ENCODE peak calls at places on chromosomes 5 and 9, in six cellular contexts. One of them, this sample, is unnamed.

GRCh38 chr9:35691325-35691631 is 1.6 kb upstream of the TPM2 start:
- DNase-seq in GM23338: peak
- DNase-seq in PC-3: peak
- DNase-seq in neural progenitor cell: peak
- DNase-seq in GM23248: no peak
- DNase-seq in HCT116: no peak
- DNase-seq in this sample: no peak

GRCh38 chr9:137672907-137673791 is 54.3 kb downstream of the EHMT1 start:
- DNase-seq in PC-3: peak
- DNase-seq in HCT116: peak
- DNase-seq in GM23338: peak
- DNase-seq in GM23248: peak
- DNase-seq in neural progenitor cell: peak
- DNase-seq in this sample: peak

GRCh38 chr5:122400961-122401360 is 88.9 kb downstream of the SNCAIP start:
- DNase-seq in GM23338: no peak
- DNase-seq in neural progenitor cell: peak
- DNase-seq in GM23248: no peak
- DNase-seq in HCT116: no peak
- DNase-seq in PC-3: no peak
- DNase-seq in this sample: no peak

GRCh38 chr5:161027763-161028162 is 175.8 kb upstream of the ATP10B start:
- DNase-seq in neural progenitor cell: no peak
- DNase-seq in PC-3: no peak
- DNase-seq in GM23248: no peak
- DNase-seq in HCT116: no peak
- DNase-seq in GM23338: no peak
- DNase-seq in this sample: no peak

GRCh38 chr5:90408571-90409317 is 812 bp downstream of the CETN3 start:
- DNase-seq in HCT116: no peak
- DNase-seq in GM23338: peak
- DNase-seq in neural progenitor cell: peak
- DNase-seq in PC-3: peak
- DNase-seq in GM23248: peak
- DNase-seq in this sample: peak

GRCh38 chr5:80703747-80704146 is 49.0 kb upstream of the DHFR start:
- DNase-seq in PC-3: no peak
- DNase-seq in HCT116: no peak
- DNase-seq in GM23248: no peak
- DNase-seq in GM23338: no peak
- DNase-seq in neural progenitor cell: no peak
- DNase-seq in this sample: no peak

GRCh38 chr5:55633574-55634203 is 78.4 kb downstream of the SLC38A9 start:
- DNase-seq in GM23248: peak
- DNase-seq in PC-3: peak
- DNase-seq in neural progenitor cell: no peak
- DNase-seq in GM23338: no peak
- DNase-seq in HCT116: peak
- DNase-seq in this sample: peak

GRCh38 chr5:6822556-6823343 is 109.5 kb downstream of the TENT4A start:
- DNase-seq in GM23248: no peak
- DNase-seq in neural progenitor cell: no peak
- DNase-seq in HCT116: no peak
- DNase-seq in PC-3: no peak
- DNase-seq in GM23338: peak
- DNase-seq in this sample: no peak

GRCh38 chr9:14147738-14148137 is 166.2 kb downstream of the NFIB start:
- DNase-seq in GM23338: no peak
- DNase-seq in HCT116: no peak
- DNase-seq in PC-3: peak
- DNase-seq in GM23248: no peak
- DNase-seq in neural progenitor cell: no peak
- DNase-seq in this sample: no peak

GRCh38 chr9:14155237-14155636 is 158.7 kb downstream of the NFIB start:
- DNase-seq in GM23338: no peak
- DNase-seq in GM23248: no peak
- DNase-seq in neural progenitor cell: no peak
- DNase-seq in PC-3: no peak
- DNase-seq in HCT116: no peak
- DNase-seq in this sample: no peak

GRCh38 chr9:14148501-14149103 is 165.3 kb downstream of the NFIB start:
- DNase-seq in GM23248: no peak
- DNase-seq in PC-3: peak
- DNase-seq in neural progenitor cell: no peak
- DNase-seq in GM23338: no peak
- DNase-seq in HCT116: no peak
- DNase-seq in this sample: no peak

GRCh38 chr9:14153310-14153720 is 160.6 kb downstream of the NFIB start:
- DNase-seq in PC-3: no peak
- DNase-seq in GM23338: peak
- DNase-seq in neural progenitor cell: peak
- DNase-seq in GM23248: peak
- DNase-seq in HCT116: no peak
- DNase-seq in this sample: no peak

GRCh38 chr9:14151451-14151850 is 162.5 kb downstream of the NFIB start:
- DNase-seq in neural progenitor cell: no peak
- DNase-seq in PC-3: no peak
- DNase-seq in HCT116: no peak
- DNase-seq in GM23338: no peak
- DNase-seq in GM23248: no peak
- DNase-seq in this sample: no peak
- TF ChIP-seq EZH2phosphoT487 in neural progenitor cell: no peak
- TF ChIP-seq EZH2phosphoT487 in PC-3: no peak
- TF ChIP-seq EZH2phosphoT487 in HCT116: no peak
- TF ChIP-seq EZH2phosphoT487 in GM23338: no peak
- TF ChIP-seq EZH2phosphoT487 in GM23248: no peak
- TF ChIP-seq EZH2phosphoT487 in this sample: no peak

GRCh38 chr5:141669519-141669918 is 12.5 kb downstream of the ARAP3 start:
- DNase-seq in GM23338: peak
- DNase-seq in PC-3: no peak
- DNase-seq in GM23248: peak
- DNase-seq in HCT116: no peak
- DNase-seq in neural progenitor cell: no peak
- DNase-seq in this sample: no peak

GRCh38 chr5:141672071-141672855 is 9.8 kb downstream of the ARAP3 start:
- DNase-seq in GM23248: no peak
- DNase-seq in GM23338: no peak
- DNase-seq in HCT116: no peak
- DNase-seq in neural progenitor cell: no peak
- DNase-seq in PC-3: no peak
- DNase-seq in this sample: no peak

GRCh38 chr5:141665995-141666940 is 15.1 kb upstream of the FCHSD1 start:
- DNase-seq in GM23338: no peak
- DNase-seq in PC-3: no peak
- DNase-seq in GM23248: no peak
- DNase-seq in HCT116: no peak
- DNase-seq in neural progenitor cell: no peak
- DNase-seq in this sample: no peak

GRCh38 chr5:141664733-141665461 is 13.7 kb upstream of the FCHSD1 start:
- DNase-seq in GM23338: peak
- DNase-seq in HCT116: peak
- DNase-seq in GM23248: peak
- DNase-seq in neural progenitor cell: peak
- DNase-seq in PC-3: peak
- DNase-seq in this sample: peak

DNA sequence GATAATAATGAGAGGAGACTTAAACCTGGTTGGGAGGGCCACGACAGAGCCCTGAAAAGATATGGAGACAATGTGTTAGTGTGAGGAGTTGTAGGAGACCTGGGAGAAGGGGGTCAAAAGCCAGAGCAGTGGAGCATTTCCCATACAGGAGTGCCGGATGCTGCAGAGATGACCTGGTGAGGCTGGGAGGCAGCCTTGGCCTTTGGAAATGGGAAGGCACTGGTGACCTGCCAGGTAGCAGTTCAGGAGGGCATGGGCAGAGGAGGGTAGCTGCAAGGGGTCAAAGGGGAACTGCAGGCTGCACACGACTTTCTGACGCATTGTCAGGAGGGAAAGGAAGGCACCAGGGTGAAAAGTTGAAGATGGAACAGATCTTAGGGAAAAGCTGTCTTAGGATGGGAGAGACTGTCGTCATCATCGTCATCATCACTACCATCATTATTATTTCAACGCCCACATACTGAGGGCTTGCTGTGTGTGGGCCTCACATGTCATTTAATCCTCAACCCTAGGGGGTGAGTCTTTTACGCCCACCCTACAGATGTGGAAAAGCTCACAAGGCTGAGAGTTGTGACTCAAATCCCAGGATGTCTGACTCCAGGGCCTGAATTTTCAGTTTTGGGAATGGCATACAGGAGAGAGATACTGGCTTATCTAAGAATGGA is 13.3 kb downstream of the ARAP3 start:
- DNase-seq in HCT116: no peak
- DNase-seq in GM23338: no peak
- DNase-seq in neural progenitor cell: no peak
- DNase-seq in GM23248: peak
- DNase-seq in PC-3: no peak
- DNase-seq in this sample: no peak
- TF ChIP-seq EZH2phosphoT487 in HCT116: no peak
- TF ChIP-seq EZH2phosphoT487 in GM23338: no peak
- TF ChIP-seq EZH2phosphoT487 in neural progenitor cell: no peak
- TF ChIP-seq EZH2phosphoT487 in GM23248: no peak
- TF ChIP-seq EZH2phosphoT487 in PC-3: no peak
- TF ChIP-seq EZH2phosphoT487 in this sample: no peak

DNA sequence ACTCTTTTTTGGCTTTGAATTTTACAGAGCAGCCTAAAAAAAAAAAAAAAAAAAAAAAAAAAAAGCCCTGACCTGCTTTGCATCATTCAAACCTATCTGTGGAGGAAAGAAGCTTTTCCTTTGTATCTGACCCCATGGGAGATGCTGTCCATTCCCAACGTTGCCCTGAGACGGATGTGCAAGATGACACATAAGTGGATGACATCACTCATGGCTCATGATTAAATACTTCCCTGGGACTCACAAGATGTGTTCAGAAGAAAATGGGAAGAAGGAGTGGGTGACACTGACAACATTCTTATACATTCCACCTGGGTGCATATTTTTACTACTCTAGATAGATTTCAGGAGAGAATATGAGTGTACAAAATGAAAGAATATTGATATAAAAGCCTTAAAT is 245.7 kb upstream of the ELAVL2 start:
- DNase-seq in GM23338: no peak
- DNase-seq in neural progenitor cell: no peak
- DNase-seq in PC-3: no peak
- DNase-seq in GM23248: peak
- DNase-seq in HCT116: no peak
- DNase-seq in this sample: no peak
- TF ChIP-seq EZH2phosphoT487 in GM23338: no peak
- TF ChIP-seq EZH2phosphoT487 in neural progenitor cell: no peak
- TF ChIP-seq EZH2phosphoT487 in PC-3: no peak
- TF ChIP-seq EZH2phosphoT487 in GM23248: no peak
- TF ChIP-seq EZH2phosphoT487 in HCT116: no peak
- TF ChIP-seq EZH2phosphoT487 in this sample: no peak

GRCh38 chr5:146249801-146250200 is 46.4 kb downstream of the RBM27 start:
- DNase-seq in HCT116: no peak
- DNase-seq in PC-3: no peak
- DNase-seq in GM23338: no peak
- DNase-seq in neural progenitor cell: no peak
- DNase-seq in GM23248: no peak
- DNase-seq in this sample: no peak
- TF ChIP-seq EZH2phosphoT487 in HCT116: no peak
- TF ChIP-seq EZH2phosphoT487 in PC-3: no peak
- TF ChIP-seq EZH2phosphoT487 in GM23338: no peak
- TF ChIP-seq EZH2phosphoT487 in neural progenitor cell: no peak
- TF ChIP-seq EZH2phosphoT487 in GM23248: no peak
- TF ChIP-seq EZH2phosphoT487 in this sample: no peak

GRCh38 chr9:121556580-121556979 is 56.9 kb upstream of the GGTA1 start:
- DNase-seq in GM23248: peak
- DNase-seq in GM23338: no peak
- DNase-seq in PC-3: peak
- DNase-seq in HCT116: no peak
- DNase-seq in neural progenitor cell: no peak
- DNase-seq in this sample: no peak
- TF ChIP-seq EZH2phosphoT487 in GM23248: no peak
- TF ChIP-seq EZH2phosphoT487 in GM23338: no peak
- TF ChIP-seq EZH2phosphoT487 in PC-3: no peak
- TF ChIP-seq EZH2phosphoT487 in HCT116: no peak
- TF ChIP-seq EZH2phosphoT487 in neural progenitor cell: no peak
- TF ChIP-seq EZH2phosphoT487 in this sample: no peak

GRCh38 chr5:153562189-153562588 is 71.7 kb downstream of the GRIA1 start:
- DNase-seq in HCT116: no peak
- DNase-seq in GM23338: no peak
- DNase-seq in neural progenitor cell: no peak
- DNase-seq in PC-3: peak
- DNase-seq in GM23248: peak
- DNase-seq in this sample: no peak
- TF ChIP-seq EZH2phosphoT487 in HCT116: no peak
- TF ChIP-seq EZH2phosphoT487 in GM23338: no peak
- TF ChIP-seq EZH2phosphoT487 in neural progenitor cell: no peak
- TF ChIP-seq EZH2phosphoT487 in PC-3: no peak
- TF ChIP-seq EZH2phosphoT487 in GM23248: no peak
- TF ChIP-seq EZH2phosphoT487 in this sample: no peak

GRCh38 chr9:135447126-135447525 is 32.5 kb upstream of the PPP1R26 start:
- DNase-seq in PC-3: no peak
- DNase-seq in neural progenitor cell: no peak
- DNase-seq in GM23338: no peak
- DNase-seq in GM23248: no peak
- DNase-seq in HCT116: no peak
- DNase-seq in this sample: no peak

GRCh38 chr9:135450956-135451355 is 28.6 kb upstream of the PPP1R26 start:
- DNase-seq in HCT116: no peak
- DNase-seq in neural progenitor cell: no peak
- DNase-seq in GM23248: no peak
- DNase-seq in GM23338: no peak
- DNase-seq in PC-3: no peak
- DNase-seq in this sample: no peak

GRCh38 chr9:135443811-135444470 is 35.6 kb upstream of the PPP1R26 start:
- DNase-seq in GM23338: no peak
- DNase-seq in GM23248: no peak
- DNase-seq in HCT116: no peak
- DNase-seq in neural progenitor cell: peak
- DNase-seq in PC-3: no peak
- DNase-seq in this sample: no peak

DNA sequence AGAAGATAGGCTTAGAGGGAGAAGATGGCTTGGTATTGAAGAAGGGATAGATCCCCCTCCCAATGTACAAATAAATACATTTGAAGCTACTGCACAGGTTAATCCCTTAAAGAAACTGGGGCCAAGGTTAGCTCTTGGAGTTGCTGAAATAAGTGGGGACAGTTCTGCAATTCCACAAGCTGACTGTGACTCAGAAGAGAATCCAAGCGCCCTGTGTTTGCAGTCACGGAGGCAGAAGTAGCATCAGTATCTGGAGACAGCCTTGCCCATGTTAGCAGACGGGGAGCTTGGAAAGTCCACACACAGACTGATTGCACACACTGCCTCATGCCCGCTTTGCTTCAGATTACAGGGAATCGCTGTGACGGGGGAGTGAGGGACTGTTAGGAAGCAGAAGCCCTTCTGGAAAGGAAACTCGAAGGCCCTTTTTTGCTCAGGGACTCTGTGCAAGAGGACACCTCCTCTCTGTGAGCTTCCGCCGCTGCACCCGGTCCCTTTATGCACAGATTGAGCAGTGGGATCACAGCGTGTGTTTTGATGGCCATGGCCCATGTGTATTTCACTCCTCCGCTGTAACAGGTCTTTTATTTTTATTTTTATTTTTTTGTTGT is 30.9 kb upstream of the PPP1R26 start:
- DNase-seq in PC-3: no peak
- DNase-seq in HCT116: no peak
- DNase-seq in GM23338: peak
- DNase-seq in neural progenitor cell: peak
- DNase-seq in GM23248: peak
- DNase-seq in this sample: no peak
- TF ChIP-seq EZH2phosphoT487 in PC-3: no peak
- TF ChIP-seq EZH2phosphoT487 in HCT116: no peak
- TF ChIP-seq EZH2phosphoT487 in GM23338: no peak
- TF ChIP-seq EZH2phosphoT487 in neural progenitor cell: no peak
- TF ChIP-seq EZH2phosphoT487 in GM23248: no peak
- TF ChIP-seq EZH2phosphoT487 in this sample: no peak

This sample was measured in MM.1S.